ENCODE peak calls at places on chromosomes 16 and 17, in seven cellular contexts. T is H9, O is fibroblast of lung, R is neural progenitor cell, I is OCI-LY7, V is PC-3, H is GM23248. S is an unnamed sample.
A peak's percentile ranks its signal among the peaks of the same experiment; 100 is the strongest.

GRCh38 chr17:8481089-8481488 is 45.4 kb downstream of the NDEL1 start:
- DNase-seq in T (peak; percentile 31), O (no peak), R (no peak), I (no peak), V (no peak), H (no peak), S (no peak)

GRCh38 chr17:80666867-80667266 is 122.2 kb downstream of the RPTOR start:
- DNase-seq in T (no peak), O (peak; percentile 34), R (no peak), I (no peak), V (no peak), H (no peak), S (no peak)

GRCh38 chr17:11948791-11949190 is 48.5 kb downstream of the ZNF18 start:
- DNase-seq in T (no peak), O (peak; percentile 89), R (no peak), I (no peak), V (peak; percentile 94), H (peak; percentile 90), S (peak; percentile 92)

GRCh38 chr16:12393208-12393607 is 410.5 kb downstream of the CPPED1 start:
- DNase-seq in T (no peak), O (no peak), R (no peak), I (no peak), V (no peak), H (no peak), S (no peak)

GRCh38 chr16:51053805-51054204 is 97.3 kb downstream of the SALL1 start:
- DNase-seq in T (no peak), O (no peak), R (no peak), I (no peak), V (no peak), H (no peak), S (no peak)

GRCh38 chr16:81551141-81551808 is 106.7 kb downstream of the CMIP start:
- DNase-seq in T (no peak), O (peak; percentile 84), R (no peak), I (no peak), V (peak; percentile 51), H (peak; percentile 92), S (peak; percentile 97)

GRCh38 chr17:55264273-55264639 is 504 bp upstream of the HLF start:
- DNase-seq in T (no peak), O (no peak), R (peak; percentile 40), I (no peak), V (no peak), H (no peak), S (no peak)

GRCh38 chr16:17509194-17509593 is 38.4 kb upstream of the XYLT1 start:
- DNase-seq in T (no peak), O (peak; percentile 98), R (no peak), I (no peak), V (no peak), H (no peak), S (peak; percentile 76)

GRCh38 chr16:31386157-31386984 is 6.8 kb upstream of the ITGAD start:
- DNase-seq in T (no peak), O (peak; percentile 71), R (no peak), I (no peak), V (peak; percentile 73), H (peak; percentile 94), S (no peak)

GRCh38 chr17:81984773-81985410 is 7.5 kb downstream of the ASPSCR1 start:
- DNase-seq in T (no peak), O (no peak), R (no peak), I (no peak), V (no peak), H (no peak), S (no peak)

GRCh38 chr17:16649585-16649984 is 4.1 kb downstream of the ZNF624 start:
- DNase-seq in T (no peak), O (no peak), R (no peak), I (no peak), V (no peak), H (no peak), S (no peak)

GRCh38 chr16:70481929-70482536 is 27.6 kb downstream of the FCSK start:
- DNase-seq in T (no peak), O (peak; percentile 63), R (no peak), I (no peak), V (peak; percentile 70), H (peak; percentile 73), S (peak; percentile 98)

GRCh38 chr16:84487358-84487757 is 17.1 kb downstream of the MEAK7 start:
- DNase-seq in T (no peak), O (no peak), R (no peak), I (no peak), V (no peak), H (no peak), S (no peak)

GRCh38 chr16:2537451-2538379 is at the start of gene PDPK1:
- DNase-seq in T (peak; percentile 95), O (peak; percentile 93), R (peak; percentile 99), I (peak; percentile 97), V (peak; percentile 93), H (peak; percentile 98), S (peak; percentile 100)

GRCh38 chr16:68490829-68491575 is 42.7 kb upstream of the SMPD3 start:
- DNase-seq in T (peak; percentile 48), O (peak; percentile 71), R (no peak), I (peak; percentile 85), V (peak; percentile 92), H (peak; percentile 85), S (no peak)

GRCh38 chr16:2516391-2517240 is 2.9 kb downstream of the ATP6V0C start:
- DNase-seq in T (no peak), O (no peak), R (no peak), I (no peak), V (no peak), H (peak; percentile 47), S (peak; percentile 95)

GRCh38 chr17:82548681-82549303 is 29.3 kb downstream of the FOXK2 start:
- DNase-seq in T (no peak), O (peak; percentile 23), R (no peak), I (no peak), V (peak; percentile 25), H (no peak), S (no peak)

GRCh38 chr17:82339634-82340580 is 6.3 kb upstream of the SECTM1 start:
- DNase-seq in T (no peak), O (no peak), R (no peak), I (no peak), V (no peak), H (no peak), S (peak; percentile 54)

GRCh38 chr17:32259596-32259995 is 6.0 kb upstream of the RHBDL3 start:
- DNase-seq in T (no peak), O (peak; percentile 75), R (no peak), I (no peak), V (no peak), H (peak; percentile 64), S (peak; percentile 99)

GRCh38 chr16:974606-975312 is 4.0 kb upstream of the LMF1 start:
- DNase-seq in T (no peak), O (no peak), R (no peak), I (peak; percentile 45), V (no peak), H (no peak), S (no peak)

GRCh38 chr17:43591750-43592562 is 45.8 kb upstream of the ETV4 start:
- DNase-seq in T (no peak), O (peak; percentile 93), R (peak; percentile 15), I (no peak), V (peak; percentile 86), H (peak; percentile 86), S (peak; percentile 95)

GRCh38 chr16:51374346-51374745 is 223.3 kb upstream of the SALL1 start:
- DNase-seq in T (no peak), O (peak; percentile 91), R (no peak), I (no peak), V (no peak), H (peak; percentile 88), S (no peak)

GRCh38 chr17:71460943-71461342 is 659.9 kb upstream of the SOX9 start:
- DNase-seq in T (no peak), O (no peak), R (peak; percentile 43), I (peak; percentile 60), V (peak; percentile 74), H (peak; percentile 61), S (no peak)

GRCh38 chr17:34313164-34313563 is 6.1 kb upstream of the CCL8 start:
- DNase-seq in T (no peak), O (no peak), R (no peak), I (no peak), V (no peak), H (peak; percentile 32), S (no peak)

GRCh38 chr17:76966486-76967181 is 98.4 kb downstream of the MGAT5B start:
- DNase-seq in T (peak; percentile 29), O (no peak), R (no peak), I (no peak), V (no peak), H (no peak), S (no peak)
- H2AFZ ChIP-seq in T (no peak overlapping the region), O (no peak overlapping the region), R (no peak overlapping the region), I (no peak overlapping the region), V (no peak overlapping the region), H (no peak overlapping the region), S (no peak overlapping the region)

GRCh38 chr17:28391401-28391800 is 14.6 kb downstream of the SLC46A1 start:
- DNase-seq in T (no peak), O (no peak), R (no peak), I (no peak), V (no peak), H (no peak), S (no peak)
- H3K27ac ChIP-seq in T (no peak overlapping the region), O (no peak overlapping the region), R (no peak overlapping the region), I (no peak overlapping the region), V (no peak overlapping the region), H (no peak overlapping the region), S (no peak overlapping the region)

DNA sequence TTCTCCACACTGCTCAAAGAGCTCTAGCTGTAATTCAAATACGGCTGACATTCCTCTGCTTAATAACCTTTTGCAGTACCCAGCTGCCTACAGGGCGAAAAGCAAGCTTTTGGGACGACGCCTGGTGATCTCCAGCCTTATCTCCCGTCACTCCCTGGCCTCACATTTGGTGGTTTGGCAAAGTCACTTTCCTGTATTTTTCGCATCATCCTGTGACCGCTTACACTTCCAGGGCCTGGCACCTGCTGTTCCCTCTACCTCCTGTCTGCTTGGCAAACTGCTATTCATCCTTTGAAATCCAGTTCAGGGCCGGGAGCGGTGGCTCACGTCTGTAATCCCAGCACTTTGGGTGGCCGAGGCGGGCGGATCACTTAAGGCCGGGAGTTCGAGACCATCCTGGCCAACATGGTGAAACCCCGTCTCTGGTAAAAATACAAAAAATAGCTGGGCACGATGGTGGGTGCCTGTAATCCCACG is 2.7 kb upstream of the BHLHA9 start:
- DNase-seq in T (peak; percentile 32), O (peak; percentile 33), R (peak; percentile 50), I (no peak), V (no peak), H (peak; percentile 52), S (peak; percentile 83)
- H2AFZ ChIP-seq in T (no peak overlapping the region), O (peak overlapping the region; percentile 92), R (peak overlapping the region; percentile 74), I (peak overlapping the region; percentile 70), V (peak overlapping the region; percentile 90), H (peak overlapping the region; percentile 85), S (peak overlapping the region; percentile 71)

GRCh38 chr16:89491974-89492687 is 1.8 kb upstream of the ANKRD11 start:
- DNase-seq in T (no peak), O (no peak), R (no peak), I (no peak), V (no peak), H (no peak), S (no peak)
- H3K27ac ChIP-seq in T (no peak overlapping the region), O (peak overlapping the region; percentile 94), R (no peak overlapping the region), I (peak overlapping the region; percentile 54), V (no peak overlapping the region), H (peak overlapping the region; percentile 93), S (peak overlapping the region; percentile 94)

GRCh38 chr17:36608794-36609497 is 7.6 kb downstream of the MRM1 start:
- DNase-seq in T (peak; percentile 79), O (peak; percentile 62), R (peak; percentile 69), I (peak; percentile 49), V (peak; percentile 17), H (peak; percentile 49), S (peak; percentile 95)
- H2AFZ ChIP-seq in T (no peak overlapping the region), O (no peak overlapping the region), R (no peak overlapping the region), I (no peak overlapping the region), V (no peak overlapping the region), H (peak overlapping the region; percentile 10), S (peak overlapping the region; percentile 25)